ENCODE peak calls at places on chromosomes 7 and 10, in eight cellular contexts. V is HL-60, I is GM12878, M is GM12892, Y is HepG2, S is HCT116, U is sigmoid colon, D is K562. L is an unnamed sample.

GRCh38 chr10:78556700-78557432 is 511.9 kb upstream of the ZMIZ1 start:
- DNase-seq in V (peak), I (no peak), M (no peak), Y (no peak), S (no peak), U (no peak), D (no peak), L (no peak)

GRCh38 chr7:24786306-24786705 is 29.0 kb upstream of the GSDME start:
- DNase-seq in V (peak), I (no peak), M (no peak), Y (no peak), S (no peak), U (no peak), D (no peak), L (no peak)

GRCh38 chr10:124551755-124552154 is 90.1 kb downstream of the LHPP start:
- DNase-seq in V (no peak), I (no peak), M (no peak), Y (no peak), S (no peak), U (no peak), D (no peak), L (no peak)

GRCh38 chr7:91182819-91183405 is 81.3 kb upstream of the FZD1 start:
- DNase-seq in V (no peak), I (no peak), M (no peak), Y (no peak), S (no peak), U (no peak), D (no peak), L (no peak)

GRCh38 chr7:82964150-82964882 is 198.4 kb downstream of the PCLO start:
- DNase-seq in V (no peak), I (no peak), M (no peak), Y (no peak), S (no peak), U (no peak), D (no peak), L (no peak)

GRCh38 chr7:17083392-17084165 is 201.8 kb upstream of the AGR3 start:
- DNase-seq in V (no peak), I (no peak), M (no peak), Y (no peak), S (no peak), U (no peak), D (no peak), L (no peak)

GRCh38 chr7:31096882-31097258 is 44.8 kb downstream of the ADCYAP1R1 start:
- DNase-seq in V (no peak), I (no peak), M (no peak), Y (no peak), S (no peak), U (no peak), D (no peak), L (no peak)

GRCh38 chr7:151632750-151633515 is 113.2 kb upstream of the RHEB start:
- DNase-seq in V (peak), I (peak), M (peak), Y (no peak), S (no peak), U (peak), D (peak), L (peak)

GRCh38 chr10:31583358-31583757 is 264.3 kb downstream of the ZEB1 start:
- DNase-seq in V (no peak), I (no peak), M (no peak), Y (no peak), S (no peak), U (no peak), D (no peak), L (no peak)

GRCh38 chr7:11077816-11078215 is 104.1 kb downstream of the PHF14 start:
- DNase-seq in V (no peak), I (no peak), M (no peak), Y (no peak), S (no peak), U (no peak), D (no peak), L (no peak)

GRCh38 chr7:36227223-36227622 is 74.2 kb downstream of the EEPD1 start:
- DNase-seq in V (no peak), I (no peak), M (no peak), Y (no peak), S (no peak), U (peak), D (no peak), L (no peak)

GRCh38 chr10:63935705-63936104 is 414.5 kb downstream of the REEP3 start:
- DNase-seq in V (no peak), I (no peak), M (no peak), Y (no peak), S (no peak), U (no peak), D (peak), L (no peak)

GRCh38 chr7:11707606-11708193 is 124.3 kb downstream of the THSD7A start:
- DNase-seq in V (no peak), I (no peak), M (no peak), Y (no peak), S (no peak), U (no peak), D (no peak), L (no peak)

GRCh38 chr7:44665531-44666213 is 59.2 kb downstream of the OGDH start:
- DNase-seq in V (no peak), I (no peak), M (no peak), Y (no peak), S (no peak), U (no peak), D (no peak), L (no peak)

GRCh38 chr10:78458983-78459638 is 425.4 kb downstream of the RPS24 start:
- DNase-seq in V (no peak), I (no peak), M (no peak), Y (peak), S (no peak), U (no peak), D (peak), L (no peak)

GRCh38 chr10:130137077-130137448 is 872 bp downstream of the GLRX3 start:
- DNase-seq in V (peak), I (no peak), M (no peak), Y (peak), S (no peak), U (no peak), D (peak), L (no peak)

GRCh38 chr10:16779375-16779774 is 37.8 kb downstream of the RSU1 start:
- DNase-seq in V (no peak), I (no peak), M (no peak), Y (no peak), S (no peak), U (no peak), D (no peak), L (no peak)

GRCh38 chr7:20991544-20991943 is 204.9 kb upstream of the SP8 start:
- DNase-seq in V (no peak), I (no peak), M (no peak), Y (no peak), S (no peak), U (no peak), D (no peak), L (no peak)

GRCh38 chr10:29600821-29601220 is 34.0 kb downstream of the SVIL start:
- DNase-seq in V (no peak), I (no peak), M (no peak), Y (no peak), S (no peak), U (no peak), D (no peak), L (no peak)

GRCh38 chr7:137925754-137926153 is 76.1 kb downstream of the CREB3L2 start:
- DNase-seq in V (no peak), I (no peak), M (no peak), Y (no peak), S (no peak), U (no peak), D (no peak), L (no peak)

GRCh38 chr10:46294641-46295230 is 7.9 kb downstream of the ANTXRL start:
- DNase-seq in V (no peak), I (no peak), M (no peak), Y (no peak), S (no peak), U (peak), D (no peak), L (no peak)

GRCh38 chr7:131486346-131486745 is 70.1 kb downstream of the PODXL start:
- DNase-seq in V (no peak), I (no peak), M (no peak), Y (no peak), S (no peak), U (no peak), D (no peak), L (no peak)

GRCh38 chr7:4066626-4067475 is 615.2 kb upstream of the FOXK1 start:
- DNase-seq in V (no peak), I (no peak), M (no peak), Y (no peak), S (no peak), U (no peak), D (no peak), L (no peak)

GRCh38 chr7:151172273-151173141 is 5.0 kb upstream of the GBX1 start:
- DNase-seq in V (peak), I (no peak), M (peak), Y (peak), S (peak), U (peak), D (peak), L (peak)

GRCh38 chr10:34801066-34801738 is 13.9 kb downstream of the PARD3 start:
- DNase-seq in V (no peak), I (no peak), M (no peak), Y (no peak), S (no peak), U (no peak), D (no peak), L (no peak)

GRCh38 chr10:86756511-86757109 is at the start of gene BMPR1A:
- DNase-seq in V (no peak), I (no peak), M (peak), Y (no peak), S (no peak), U (no peak), D (peak), L (no peak)

GRCh38 chr10:123995461-123996131 is 97.8 kb downstream of the CHST15 start:
- DNase-seq in V (peak), I (no peak), M (peak), Y (peak), S (peak), U (peak), D (no peak), L (no peak)

GRCh38 chr7:30926323-30926722 is 14.7 kb downstream of the AQP1 start:
- DNase-seq in V (no peak), I (no peak), M (no peak), Y (no peak), S (no peak), U (peak), D (peak), L (peak)

GRCh38 chr7:45582136-45582742 is 8.1 kb downstream of the ADCY1 start:
- DNase-seq in V (no peak), I (no peak), M (no peak), Y (no peak), S (no peak), U (peak), D (no peak), L (no peak)

GRCh38 chr10:93615576-93615975 is 3.2 kb downstream of the PDE6C start:
- DNase-seq in V (peak), I (no peak), M (no peak), Y (no peak), S (no peak), U (no peak), D (no peak), L (no peak)

GRCh38 chr10:44776181-44776580 is 135.0 kb upstream of the TMEM72 start:
- DNase-seq in V (no peak), I (no peak), M (no peak), Y (no peak), S (no peak), U (no peak), D (no peak), L (no peak)

GRCh38 chr7:157926107-157926506 is 589.3 kb downstream of the DNAJB6 start:
- DNase-seq in V (no peak), I (no peak), M (no peak), Y (no peak), S (no peak), U (no peak), D (no peak), L (no peak)

GRCh38 chr7:3371601-3372000 is 70.5 kb downstream of the SDK1 start:
- DNase-seq in V (no peak), I (no peak), M (no peak), Y (no peak), S (no peak), U (no peak), D (no peak), L (no peak)

GRCh38 chr10:5570007-5570655 is 45.4 kb downstream of the CALML3 start:
- DNase-seq in V (no peak), I (no peak), M (no peak), Y (no peak), S (no peak), U (no peak), D (no peak), L (no peak)

GRCh38 chr10:132885451-132886210 is 56.7 kb downstream of the CFAP46 start:
- DNase-seq in V (no peak), I (no peak), M (no peak), Y (no peak), S (no peak), U (peak), D (no peak), L (no peak)

DNA sequence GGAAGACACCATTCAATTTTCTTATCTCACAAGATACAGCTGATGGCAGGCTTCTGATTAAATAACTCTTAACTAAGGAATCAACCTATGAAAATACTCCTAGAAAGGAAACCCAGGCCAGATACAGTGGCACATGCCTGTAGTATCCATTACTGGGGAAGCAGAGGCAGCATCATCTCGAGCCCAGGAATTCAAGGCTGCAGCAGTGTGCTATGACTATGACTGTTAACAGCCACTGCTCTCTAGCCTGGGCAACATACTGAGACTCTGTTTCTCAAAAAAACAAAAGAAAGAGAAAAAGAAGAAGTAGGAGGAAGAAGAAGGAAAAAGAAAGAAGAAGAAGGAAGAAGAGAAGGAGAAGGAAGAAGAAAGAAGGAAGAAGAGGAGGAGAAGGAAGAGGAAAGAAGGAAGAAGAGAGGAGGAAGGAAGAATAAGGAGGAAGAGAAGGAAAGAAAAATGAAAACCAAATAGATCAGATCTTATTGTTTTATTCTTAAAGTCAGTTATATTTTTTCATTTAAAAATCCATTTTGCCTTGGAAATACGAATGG is 18.0 kb downstream of the DPY19L1 start:
- DNase-seq in V (no peak), I (no peak), M (no peak), Y (no peak), S (no peak), U (no peak), D (peak), L (no peak)
- TF ChIP-seq POLR2AphosphoS5 in V (no peak), I (no peak), M (no peak), Y (no peak), S (no peak), U (no peak), D (no peak), L (no peak)

DNA sequence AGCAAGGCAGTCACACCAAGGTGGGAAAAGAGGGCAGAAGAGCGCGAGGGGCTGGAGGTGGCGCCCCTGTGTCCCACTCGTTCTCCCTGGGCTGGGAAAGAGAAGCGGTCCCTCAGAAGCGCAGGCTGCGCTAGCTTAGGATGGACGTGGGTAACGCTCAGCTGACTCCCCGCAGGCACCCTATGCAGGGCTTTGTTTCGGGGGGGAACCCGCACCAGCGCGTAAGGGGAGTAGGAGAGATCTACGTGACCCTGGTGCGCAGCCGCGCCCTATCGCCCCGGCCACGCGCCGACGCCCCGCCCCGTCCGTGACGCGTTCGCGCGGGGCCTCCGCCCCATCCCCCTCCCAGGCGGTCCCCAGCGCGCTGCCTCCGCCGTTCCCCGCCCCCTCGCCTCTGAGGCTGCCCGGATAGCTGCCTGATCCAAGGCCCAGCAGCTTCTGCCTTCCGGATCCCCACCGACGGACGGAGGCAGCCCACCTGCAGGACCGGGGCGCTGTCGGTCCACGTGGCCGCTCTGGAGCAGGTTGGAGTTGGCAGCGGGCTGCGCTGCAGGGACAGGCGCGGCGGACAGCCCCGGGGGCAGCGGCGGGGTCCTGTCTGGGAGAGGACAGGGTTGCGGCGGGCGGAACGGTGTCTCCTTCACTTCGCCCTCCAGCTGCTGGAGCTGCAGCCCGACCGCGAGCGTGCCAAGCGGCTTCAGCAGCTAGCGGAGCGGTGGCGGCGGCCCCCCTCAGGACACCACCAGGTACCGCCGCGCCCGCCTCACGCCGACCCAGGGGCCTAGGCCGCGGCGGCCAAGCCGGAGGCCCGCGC is at the start of gene VDAC2:
- DNase-seq in V (peak), I (peak), M (peak), Y (peak), S (peak), U (peak), D (peak), L (peak)
- TF ChIP-seq POLR2AphosphoS5 in V (peak), I (peak), M (peak), Y (peak), S (peak), U (peak), D (peak), L (peak)

GRCh38 chr10:870564-871166 is 60.8 kb downstream of the LARP4B start:
- DNase-seq in V (no peak), I (no peak), M (no peak), Y (no peak), S (no peak), U (no peak), D (no peak), L (no peak)
- TF ChIP-seq POLR2AphosphoS5 in V (no peak), I (no peak), M (no peak), Y (no peak), S (no peak), U (no peak), D (no peak), L (no peak)

DNA sequence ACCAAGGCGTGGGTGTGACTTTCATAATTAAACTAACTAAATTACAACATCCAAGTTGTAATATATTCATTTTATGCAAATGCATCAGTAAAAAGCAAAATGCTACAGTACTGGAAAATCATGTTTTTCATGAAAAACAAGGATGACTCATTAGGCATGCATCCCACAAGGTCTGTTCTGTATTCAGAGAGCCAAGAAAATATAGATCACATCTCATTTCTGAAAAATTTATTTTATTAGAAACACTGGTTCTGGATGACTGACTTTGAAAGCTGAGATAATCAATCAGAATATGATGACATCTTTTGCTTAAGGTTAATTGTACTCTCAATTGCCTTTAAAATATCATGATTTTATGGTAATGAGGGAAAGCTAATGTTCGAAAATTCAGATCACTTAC is 248.8 kb upstream of the SMIM30 start:
- DNase-seq in V (no peak), I (no peak), M (no peak), Y (no peak), S (no peak), U (no peak), D (no peak), L (no peak)
- TF ChIP-seq POLR2AphosphoS5 in V (no peak), I (no peak), M (no peak), Y (no peak), S (no peak), U (no peak), D (no peak), L (no peak)

GRCh38 chr7:106074257-106074656 is 37.9 kb downstream of the SYPL1 start:
- DNase-seq in V (no peak), I (no peak), M (no peak), Y (no peak), S (no peak), U (no peak), D (no peak), L (no peak)
- TF ChIP-seq POLR2AphosphoS5 in V (no peak), I (no peak), M (no peak), Y (no peak), S (no peak), U (no peak), D (no peak), L (no peak)

DNA sequence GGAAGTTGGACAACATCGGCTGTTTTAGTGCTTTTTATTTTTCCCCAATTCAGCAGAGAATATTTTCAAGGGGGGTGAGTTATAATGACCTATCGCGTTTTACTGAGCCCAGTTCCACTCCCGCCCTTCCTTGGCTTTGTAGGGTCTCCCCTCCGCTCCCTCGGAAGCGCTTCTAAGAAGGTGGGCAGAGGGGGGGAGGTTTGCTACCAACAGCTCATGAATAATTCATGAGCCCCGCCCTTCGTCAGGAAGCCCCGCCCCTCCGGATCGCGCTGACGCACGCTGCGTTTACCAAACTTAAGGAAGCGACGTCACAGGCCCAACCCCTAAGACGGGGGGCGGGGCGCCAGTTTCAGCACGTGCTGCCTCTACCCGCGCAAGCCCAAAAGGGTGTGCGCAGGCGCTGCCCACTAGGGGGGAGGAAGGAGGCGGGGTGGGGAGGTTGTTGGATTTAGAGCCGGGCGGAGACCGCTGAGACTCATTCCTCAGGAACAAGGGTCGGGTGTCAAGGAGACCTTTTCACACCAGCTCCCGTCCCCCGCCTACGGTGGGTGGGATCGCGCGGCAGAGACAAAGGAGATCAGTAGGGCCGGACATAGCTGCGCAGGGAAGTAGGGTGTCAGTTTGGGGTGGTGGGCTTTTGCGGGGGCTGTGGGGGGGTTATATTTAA is 529 bp upstream of the MEPCE start:
- DNase-seq in V (peak), I (peak), M (peak), Y (peak), S (peak), U (peak), D (peak), L (peak)
- TF ChIP-seq POLR2AphosphoS5 in V (peak), I (peak), M (peak), Y (peak), S (peak), U (peak), D (peak), L (peak)